ENCODE peak calls at places on chromosomes 11 and 22, in five cellular contexts. F is activated T-cell treated with anti-CD3 and anti-CD28 coated beads for 24 hours, S is NCI-H69, N is NCI-H2107, V is C1 segment of cervical spinal cord. A is an unnamed sample.

GRCh38 chr22:39362271-39362670 is 12.5 kb downstream of the SYNGR1 start:
- DNase-seq in F (no peak), S (no peak), N (no peak), V (no peak), A (no peak)

GRCh38 chr22:44393066-44393465 is 80.3 kb upstream of the SHISAL1 start:
- DNase-seq in F (no peak), S (no peak), N (no peak), V (no peak), A (no peak)

GRCh38 chr11:7591107-7591894 is 77.5 kb downstream of the PPFIBP2 start:
- DNase-seq in F (no peak), S (peak), N (no peak), V (peak), A (no peak)

GRCh38 chr22:24592144-24592845 is 578 bp downstream of the LRRC75B start:
- DNase-seq in F (no peak), S (peak), N (no peak), V (no peak), A (no peak)

GRCh38 chr11:12377106-12377823 is at the start of gene PARVA:
- DNase-seq in F (no peak), S (peak), N (no peak), V (no peak), A (no peak)

GRCh38 chr11:11332141-11332710 is 20.8 kb downstream of the CSNK2A3 start:
- DNase-seq in F (no peak), S (peak), N (no peak), V (no peak), A (no peak)

GRCh38 chr22:49971232-49972162 is 10.9 kb downstream of the PIM3 start:
- DNase-seq in F (peak), S (peak), N (no peak), V (peak), A (no peak)

GRCh38 chr11:73186294-73186850 is 31.7 kb upstream of the P2RY2 start:
- DNase-seq in F (no peak), S (no peak), N (no peak), V (no peak), A (no peak)

GRCh38 chr11:76990628-76991027 is 43.6 kb upstream of the B3GNT6 start:
- DNase-seq in F (no peak), S (no peak), N (no peak), V (no peak), A (no peak)

GRCh38 chr11:86932942-86933875 is 22.0 kb downstream of the FZD4 start:
- DNase-seq in F (no peak), S (peak), N (no peak), V (no peak), A (no peak)

GRCh38 chr22:29733362-29734322 is 13.8 kb downstream of the CABP7 start:
- DNase-seq in F (no peak), S (peak), N (peak), V (no peak), A (no peak)

GRCh38 chr11:73647459-73648100 is 1.2 kb downstream of the PLEKHB1 start:
- DNase-seq in F (peak), S (peak), N (peak), V (peak), A (peak)

GRCh38 chr22:44611880-44612496 is 90.0 kb upstream of the PRR5 start:
- DNase-seq in F (no peak), S (no peak), N (no peak), V (no peak), A (no peak)

GRCh38 chr22:26845016-26845728 is 187.8 kb downstream of the MIAT start:
- DNase-seq in F (no peak), S (peak), N (no peak), V (no peak), A (no peak)

GRCh38 chr11:6127881-6128280 is 20.4 kb downstream of the OR56B4 start:
- DNase-seq in F (no peak), S (no peak), N (no peak), V (no peak), A (no peak)

GRCh38 chr11:1330473-1330872 is 21.0 kb upstream of the TOLLIP start:
- DNase-seq in F (peak), S (no peak), N (no peak), V (no peak), A (no peak)

GRCh38 chr11:77322926-77323590 is 21.6 kb upstream of the GDPD4 start:
- DNase-seq in F (no peak), S (no peak), N (no peak), V (no peak), A (no peak)

GRCh38 chr11:72511393-72512047 is 77.2 kb upstream of the CLPB start:
- DNase-seq in F (no peak), S (no peak), N (no peak), V (no peak), A (no peak)